ENCODE peak calls at places on chromosomes 13 and 19, in ten cellular contexts. T, U, D, I, O, N, A, P, Z and M are unnamed samples.

GRCh38 chr13:46179576-46180368 is 2.2 kb downstream of the LCP1 start:
- DNase-seq in T (no peak), U (no peak), D (no peak), I (peak), O (no peak), N (no peak), A (no peak), P (peak), Z (peak), M (no peak)

GRCh38 chr13:20525601-20526544 is at the start of gene CRYL1:
- DNase-seq in T (peak), U (peak), D (peak), I (peak), O (peak), N (peak), A (peak), P (peak), Z (peak), M (peak)

GRCh38 chr19:11279505-11280236 is 16.3 kb upstream of the TSPAN16 start:
- DNase-seq in T (no peak), U (no peak), D (no peak), I (no peak), O (peak), N (no peak), A (no peak), P (no peak), Z (peak), M (peak)

GRCh38 chr13:48009298-48009697 is 8.2 kb upstream of the SUCLA2 start:
- DNase-seq in T (peak), U (peak), D (peak), I (no peak), O (no peak), N (peak), A (peak), P (no peak), Z (no peak), M (peak)

GRCh38 chr19:33558846-33559245 is 37.3 kb upstream of the PEPD start:
- DNase-seq in T (no peak), U (no peak), D (no peak), I (no peak), O (no peak), N (no peak), A (no peak), P (no peak), Z (no peak), M (peak)

GRCh38 chr19:45251452-45252354 is 632 bp downstream of the MARK4 start:
- DNase-seq in T (no peak), U (no peak), D (peak), I (peak), O (no peak), N (no peak), A (no peak), P (no peak), Z (no peak), M (peak)

GRCh38 chr13:53250272-53250875 is 221.8 kb downstream of the OLFM4 start:
- DNase-seq in T (peak), U (peak), D (peak), I (no peak), O (peak), N (peak), A (peak), P (no peak), Z (no peak), M (peak)

GRCh38 chr13:110272651-110273050 is 34.3 kb downstream of the COL4A1 start:
- DNase-seq in T (no peak), U (no peak), D (no peak), I (no peak), O (no peak), N (no peak), A (no peak), P (no peak), Z (no peak), M (no peak)

GRCh38 chr19:58555920-58556632 is 1.2 kb upstream of the CHMP2A start:
- DNase-seq in T (no peak), U (no peak), D (no peak), I (peak), O (no peak), N (no peak), A (no peak), P (no peak), Z (no peak), M (no peak)

GRCh38 chr13:99656843-99657506 is 155.7 kb downstream of the TM9SF2 start:
- DNase-seq in T (no peak), U (no peak), D (no peak), I (no peak), O (peak), N (no peak), A (no peak), P (no peak), Z (no peak), M (no peak)

GRCh38 chr13:51953347-51953746 is 57.9 kb downstream of the ATP7B start:
- DNase-seq in T (no peak), U (no peak), D (no peak), I (no peak), O (no peak), N (no peak), A (no peak), P (no peak), Z (no peak), M (no peak)

GRCh38 chr13:34247596-34247995 is 429.6 kb downstream of the RFC3 start:
- DNase-seq in T (no peak), U (no peak), D (no peak), I (no peak), O (no peak), N (no peak), A (no peak), P (no peak), Z (no peak), M (no peak)

GRCh38 chr19:2494447-2495129 is 18.7 kb downstream of the GADD45B start:
- DNase-seq in T (no peak), U (peak), D (peak), I (peak), O (peak), N (peak), A (no peak), P (peak), Z (peak), M (peak)

GRCh38 chr13:53105477-53105876 is 76.9 kb downstream of the OLFM4 start:
- DNase-seq in T (no peak), U (no peak), D (no peak), I (no peak), O (no peak), N (no peak), A (no peak), P (no peak), Z (no peak), M (no peak)

GRCh38 chr19:35510626-35510964 is 2.9 kb downstream of the DMKN start:
- DNase-seq in T (no peak), U (no peak), D (no peak), I (no peak), O (no peak), N (no peak), A (no peak), P (no peak), Z (no peak), M (no peak)

GRCh38 chr19:15128162-15128770 is 21.1 kb downstream of the SYDE1 start:
- DNase-seq in T (no peak), U (no peak), D (no peak), I (no peak), O (no peak), N (no peak), A (no peak), P (no peak), Z (no peak), M (no peak)

GRCh38 chr19:49355890-49356289 is 6.3 kb downstream of the TEAD2 start:
- DNase-seq in T (no peak), U (no peak), D (peak), I (no peak), O (no peak), N (no peak), A (no peak), P (no peak), Z (no peak), M (peak)

GRCh38 chr19:57708641-57709354 is at the start of gene ZNF154:
- DNase-seq in T (peak), U (no peak), D (peak), I (no peak), O (no peak), N (peak), A (no peak), P (peak), Z (peak), M (peak)

GRCh38 chr13:67204731-67205130 is 25.4 kb downstream of the PCDH9 start:
- DNase-seq in T (no peak), U (no peak), D (peak), I (no peak), O (no peak), N (peak), A (no peak), P (no peak), Z (no peak), M (no peak)

GRCh38 chr13:32471187-32471922 is 43.4 kb upstream of the N4BP2L1 start:
- DNase-seq in T (no peak), U (peak), D (peak), I (no peak), O (peak), N (peak), A (no peak), P (no peak), Z (no peak), M (peak)

GRCh38 chr13:114286808-114287207 is 5.4 kb downstream of the UPF3A start:
- DNase-seq in T (no peak), U (no peak), D (no peak), I (no peak), O (no peak), N (peak), A (no peak), P (no peak), Z (no peak), M (peak)

GRCh38 chr13:60887711-60888110 is 490.7 kb downstream of the TDRD3 start:
- DNase-seq in T (no peak), U (no peak), D (no peak), I (no peak), O (no peak), N (no peak), A (no peak), P (no peak), Z (no peak), M (no peak)

GRCh38 chr19:4504297-4504701 is 14.0 kb downstream of the PLIN4 start:
- DNase-seq in T (no peak), U (no peak), D (no peak), I (no peak), O (no peak), N (no peak), A (no peak), P (no peak), Z (no peak), M (no peak)

GRCh38 chr19:54408627-54409026 is 6.6 kb upstream of the TTYH1 start:
- DNase-seq in T (no peak), U (no peak), D (no peak), I (no peak), O (no peak), N (no peak), A (no peak), P (no peak), Z (no peak), M (no peak)

GRCh38 chr13:111388851-111389500 is 68.5 kb downstream of the TEX29 start:
- DNase-seq in T (no peak), U (no peak), D (no peak), I (no peak), O (no peak), N (no peak), A (no peak), P (no peak), Z (no peak), M (no peak)

GRCh38 chr19:4120531-4120930 is 3.4 kb downstream of the MAP2K2 start:
- DNase-seq in T (peak), U (peak), D (peak), I (no peak), O (no peak), N (peak), A (no peak), P (no peak), Z (no peak), M (peak)

GRCh38 chr19:31340059-31341025 is 8.9 kb downstream of the TSHZ3 start:
- DNase-seq in T (peak), U (peak), D (peak), I (no peak), O (no peak), N (peak), A (no peak), P (no peak), Z (peak), M (peak)

GRCh38 chr13:40172149-40172591 is 494.3 kb downstream of the FOXO1 start:
- DNase-seq in T (no peak), U (no peak), D (no peak), I (no peak), O (no peak), N (no peak), A (no peak), P (no peak), Z (no peak), M (no peak)

GRCh38 chr19:7590256-7590655 is 5.4 kb upstream of the CAMSAP3 start:
- DNase-seq in T (no peak), U (no peak), D (no peak), I (no peak), O (no peak), N (no peak), A (no peak), P (no peak), Z (no peak), M (no peak)

GRCh38 chr13:71852082-71852481 is 14.9 kb downstream of the DACH1 start:
- DNase-seq in T (no peak), U (no peak), D (no peak), I (no peak), O (no peak), N (no peak), A (no peak), P (no peak), Z (no peak), M (no peak)

GRCh38 chr19:50562996-50563395 is 5.2 kb downstream of the LRRC4B start:
- DNase-seq in T (no peak), U (no peak), D (no peak), I (no peak), O (no peak), N (no peak), A (no peak), P (no peak), Z (no peak), M (no peak)

GRCh38 chr13:25934127-25934526 is 117.7 kb downstream of the SHISA2 start:
- DNase-seq in T (no peak), U (no peak), D (no peak), I (no peak), O (no peak), N (no peak), A (no peak), P (no peak), Z (no peak), M (no peak)

GRCh38 chr19:47479701-47480503 is 4.1 kb downstream of the KPTN start:
- DNase-seq in T (no peak), U (peak), D (peak), I (no peak), O (no peak), N (no peak), A (no peak), P (no peak), Z (no peak), M (no peak)

GRCh38 chr13:51271008-51271407 is 48.8 kb downstream of the FAM124A start:
- DNase-seq in T (no peak), U (no peak), D (no peak), I (no peak), O (no peak), N (no peak), A (no peak), P (no peak), Z (no peak), M (no peak)

GRCh38 chr19:4669723-4670480 is at the start of gene MYDGF:
- DNase-seq in T (peak), U (peak), D (peak), I (peak), O (peak), N (peak), A (peak), P (peak), Z (peak), M (peak)

GRCh38 chr13:30872685-30873443 is 33.2 kb upstream of the MEDAG start:
- DNase-seq in T (peak), U (peak), D (peak), I (peak), O (no peak), N (peak), A (no peak), P (no peak), Z (no peak), M (peak)

GRCh38 chr13:65336916-65337315 is 1893.2 kb downstream of the PCDH9 start:
- DNase-seq in T (peak), U (no peak), D (peak), I (no peak), O (no peak), N (peak), A (no peak), P (no peak), Z (no peak), M (peak)